ENCODE peak calls at places on chromosomes 16 and 17, in five cellular contexts. T, M, A, L and P are unnamed samples. For H3K27me3 and H3K4me1, the result is how much of the 10 kb centered on the place peaks cover.

GRCh38 chr16:3192476-3193019 is 4.5 kb downstream of the OR1F1 start:
- DNase-seq in L (no peak), T (no peak), A (no peak), M (no peak), P (no peak)

GRCh38 chr16:983044-984030 is 1.8 kb downstream of the SOX8 start:
- DNase-seq in M (no peak), T (no peak), A (peak), L (no peak), P (no peak)

GRCh38 chr17:71917715-71918114 is 203.1 kb upstream of the SOX9 start:
- DNase-seq in M (no peak), T (no peak), A (no peak), L (no peak), P (no peak)

GRCh38 chr16:88064889-88065746 is 113.9 kb downstream of the BANP start:
- DNase-seq in A (no peak), L (peak), T (no peak), M (no peak), P (no peak)

GRCh38 chr16:27154573-27155521 is 48.5 kb upstream of the KDM8 start:
- DNase-seq in L (peak), A (peak), M (peak), T (peak), P (peak)

GRCh38 chr16:67116388-67117311 is 6.9 kb downstream of the PHAF1 start:
- DNase-seq in T (no peak), M (no peak), L (no peak), A (no peak), P (no peak)

GRCh38 chr17:30086896-30087295 is 29.7 kb upstream of the NSRP1 start:
- DNase-seq in T (no peak), A (no peak), L (no peak), M (no peak), P (no peak)

GRCh38 chr16:55433030-55433429 is 46.0 kb upstream of the MMP2 start:
- DNase-seq in T (no peak), M (no peak), A (no peak), L (no peak), P (no peak)

GRCh38 chr16:4034963-4035362 is 81.3 kb downstream of the ADCY9 start:
- DNase-seq in L (no peak), T (no peak), M (no peak), A (no peak), P (no peak)

GRCh38 chr17:63069245-63069644 is 103.2 kb downstream of the TANC2 start:
- DNase-seq in A (no peak), T (no peak), L (no peak), M (no peak), P (no peak)

GRCh38 chr16:56675685-56676210 is 6.1 kb downstream of the MT1H start:
- DNase-seq in T (peak), M (no peak), A (no peak), L (no peak), P (no peak)

GRCh38 chr17:75896360-75897075 is at the start of gene TRIM65:
- DNase-seq in A (peak), M (peak), T (peak), L (peak), P (peak)

GRCh38 chr17:42118545-42118944 is 2.6 kb downstream of the KAT2A start:
- DNase-seq in L (no peak), T (peak), A (peak), M (no peak), P (no peak)

GRCh38 chr17:40345161-40346034 is 19.1 kb downstream of the GJD3 start:
- DNase-seq in M (no peak), A (peak), T (peak), L (peak), P (peak)

GRCh38 chr17:63751806-63752205 is 10.2 kb upstream of the STRADA start:
- DNase-seq in A (no peak), L (no peak), T (no peak), M (no peak), P (no peak)

GRCh38 chr17:81648013-81648706 is 8.2 kb downstream of the PDE6G start:
- DNase-seq in A (no peak), T (no peak), M (no peak), L (no peak), P (no peak)

GRCh38 chr16:15517743-15518142 is 83.4 kb downstream of the BMERB1 start:
- DNase-seq in A (no peak), T (no peak), L (no peak), M (no peak), P (no peak)

GRCh38 chr17:64148699-64149098 is 18.8 kb upstream of the ERN1 start:
- DNase-seq in L (peak), A (peak), M (no peak), T (peak), P (no peak)

GRCh38 chr17:48679385-48680096 is 42.8 kb downstream of the PRAC1 start:
- DNase-seq in M (no peak), T (no peak), L (no peak), A (no peak), P (no peak)

GRCh38 chr17:80313160-80313829 is 52.6 kb downstream of the RNF213 start:
- DNase-seq in T (no peak), A (no peak), L (no peak), M (no peak), P (peak)

GRCh38 chr17:58172369-58173071 is 5.7 kb downstream of the OR4D2 start:
- DNase-seq in A (peak), L (no peak), T (no peak), M (no peak), P (no peak)

GRCh38 chr17:376936-377863 is 24.6 kb upstream of the RPH3AL start:
- DNase-seq in M (peak), A (no peak), T (no peak), L (peak), P (peak)

GRCh38 chr17:16215965-16216316 is 607 bp upstream of the NCOR1 start:
- DNase-seq in L (no peak), T (no peak), M (peak), A (no peak), P (peak)

DNA sequence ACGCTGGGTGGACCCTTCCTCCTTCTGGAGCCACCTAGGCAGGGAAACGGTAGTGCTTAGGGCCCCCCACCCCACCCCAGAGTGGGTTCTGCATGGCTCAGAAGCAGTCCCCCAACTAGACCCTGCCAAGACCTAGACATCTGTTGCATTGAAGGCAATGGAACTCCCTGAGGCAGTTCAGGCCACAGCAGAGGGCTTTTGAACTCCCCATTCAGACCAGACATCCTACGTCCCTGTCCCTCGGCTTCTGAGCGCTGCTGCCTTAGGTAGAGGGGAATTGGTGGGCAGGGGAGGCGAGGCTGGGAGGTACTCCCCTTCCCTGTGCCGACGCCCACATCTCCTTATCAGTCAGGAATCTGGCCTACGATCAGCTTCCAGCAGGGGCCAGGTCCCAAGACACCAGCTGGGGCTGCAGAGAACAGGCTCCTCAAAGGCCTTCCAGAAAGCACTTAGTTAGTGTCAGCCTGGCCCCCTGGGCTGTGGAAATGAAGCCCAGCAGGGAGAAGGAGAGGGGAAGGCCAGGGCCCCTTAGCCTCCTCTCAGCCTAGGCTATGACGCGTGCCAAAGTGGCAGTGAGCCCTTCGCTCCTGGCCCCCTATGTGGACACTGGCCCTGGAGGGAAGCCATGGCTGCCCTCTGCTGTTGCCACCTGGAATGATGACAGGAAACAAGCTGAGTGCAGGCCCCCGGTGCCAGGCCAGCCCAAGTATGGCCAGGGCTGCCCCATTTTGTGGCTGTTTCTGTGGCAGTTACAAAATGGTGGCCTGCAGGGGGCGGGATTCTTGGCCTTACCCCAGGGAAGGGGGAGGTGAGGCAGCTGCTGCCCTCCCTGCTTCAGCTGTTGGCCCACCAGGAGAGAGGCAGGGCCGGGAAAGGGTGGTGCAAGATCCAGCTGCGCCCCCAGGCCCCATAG is 11.1 kb downstream of the TBX4 start:
- DNase-seq in L (peak), A (no peak), T (no peak), M (no peak), P (peak)
- H3K27me3 ChIP-seq in L (under half), A (under half), T (under half), M (under half), P (under half)

DNA sequence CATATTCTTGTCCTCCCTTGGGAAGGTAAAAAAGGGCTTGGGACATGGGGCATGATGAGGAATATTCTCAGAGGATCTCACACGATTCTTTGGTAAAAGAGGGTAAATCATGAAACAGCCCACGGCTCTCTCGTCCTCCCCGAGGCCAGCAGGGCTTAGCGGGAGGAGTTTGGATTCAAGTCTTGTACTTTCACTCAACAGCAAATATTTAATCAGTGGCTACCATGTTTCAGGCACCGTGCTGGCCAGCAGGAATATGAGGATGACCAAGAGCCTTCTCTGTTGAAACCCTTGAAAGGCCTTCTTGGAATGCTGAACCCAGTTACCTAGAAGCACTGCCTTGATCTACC is 8.8 kb downstream of the MAP3K14 start:
- DNase-seq in A (no peak), M (no peak), T (no peak), L (no peak), P (no peak)
- H3K4me1 ChIP-seq in A (under half), M (half or more), T (half or more), L (half or more), P (half or more)

GRCh38 chr17:67944035-67944434 is 52.2 kb downstream of the C17orf58 start:
- DNase-seq in L (no peak), T (no peak), A (no peak), M (no peak), P (no peak)

GRCh38 chr17:67947325-67947813 is 48.9 kb downstream of the C17orf58 start:
- DNase-seq in A (no peak), L (no peak), M (no peak), T (no peak), P (no peak)

DNA sequence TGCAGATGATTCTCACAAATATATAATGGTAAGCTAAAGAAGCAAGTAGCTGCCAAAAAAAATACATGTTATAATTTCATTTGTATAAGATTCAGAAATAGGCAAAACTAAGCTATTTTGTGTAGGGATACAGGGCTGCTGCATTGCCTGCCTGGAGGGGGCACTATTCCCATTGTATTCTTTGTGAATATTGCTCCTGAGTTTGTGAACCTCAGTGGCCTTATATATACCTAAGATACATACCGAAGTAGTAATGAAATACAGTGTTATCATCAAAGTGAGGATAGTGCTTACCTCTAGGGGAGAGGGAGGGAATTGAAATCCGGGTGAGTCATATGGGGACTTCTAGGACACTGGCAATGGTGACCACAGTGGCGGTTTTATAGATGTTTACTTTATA is 53.5 kb downstream of the C17orf58 start:
- DNase-seq in M (no peak), T (no peak), A (peak), L (no peak), P (no peak)
- TF ChIP-seq CTCF in M (no peak), T (no peak), A (peak), L (peak), P (no peak)

DNA sequence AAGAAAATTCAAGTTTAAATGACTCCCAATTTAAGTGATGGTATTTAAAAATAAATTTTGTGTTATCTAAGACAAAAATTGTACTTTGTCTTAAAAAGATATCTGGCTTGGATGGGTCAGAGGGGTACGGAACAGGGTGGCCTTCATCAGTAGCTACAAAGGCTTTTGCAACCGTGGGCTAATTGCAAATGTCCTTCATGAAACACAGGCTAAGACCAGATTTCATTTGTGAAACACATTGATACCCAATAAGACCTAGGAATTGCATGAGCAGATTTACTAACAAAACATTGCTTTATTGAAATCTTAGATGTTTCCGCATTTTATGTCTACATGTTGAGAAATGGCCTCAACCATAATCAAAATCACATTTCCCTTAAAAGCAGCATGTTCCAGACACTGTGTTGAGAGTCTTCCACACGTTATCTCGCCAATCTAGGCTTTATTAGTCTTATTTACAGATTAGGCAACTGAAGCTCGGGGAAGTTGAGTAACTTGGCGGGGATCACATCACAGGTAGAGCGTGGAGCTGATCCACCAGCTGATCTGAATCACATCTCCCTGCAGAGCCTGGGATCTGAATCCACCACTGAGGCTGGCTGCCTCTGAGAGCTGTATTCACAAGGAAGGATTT is 21.8 kb downstream of the FBXO39 start:
- DNase-seq in M (no peak), A (no peak), T (no peak), L (no peak), P (no peak)
- H3K27me3 ChIP-seq in M (under half), A (under half), T (under half), L (under half), P (under half)